ENCODE peak calls at places on chromosomes 12 and 14, in four cellular contexts. Z is K562, J is GM12878, L is GM12891. E is an unnamed sample.

GRCh38 chr12:57552692-57553321 is 3.0 kb downstream of the KIF5A start:
- DNase-seq in L (no peak), Z (peak), J (no peak), E (no peak)

GRCh38 chr12:52010152-52010622 is 3.4 kb downstream of the TAMALIN start:
- DNase-seq in Z (peak), L (no peak), J (no peak), E (no peak)

GRCh38 chr12:104219908-104220404 is 4.4 kb downstream of the TXNRD1 start:
- DNase-seq in L (no peak), J (no peak), Z (peak), E (peak)

GRCh38 chr14:91142214-91142668 is 28.4 kb downstream of the DGLUCY start:
- DNase-seq in J (peak), L (peak), Z (peak), E (no peak)

GRCh38 chr14:72665259-72665658 is 228.6 kb downstream of the DPF3 start:
- DNase-seq in J (no peak), L (no peak), Z (no peak), E (no peak)

GRCh38 chr14:61749264-61749663 is 13.0 kb upstream of the SNAPC1 start:
- DNase-seq in Z (peak), L (no peak), J (no peak), E (no peak)

GRCh38 chr14:50063876-50064420 is 52.4 kb downstream of the VCPKMT start:
- DNase-seq in L (no peak), J (no peak), Z (no peak), E (no peak)

GRCh38 chr12:6323340-6323994 is 13.0 kb downstream of the PLEKHG6 start:
- DNase-seq in Z (peak), J (peak), L (no peak), E (peak)

GRCh38 chr12:22234561-22234960 is 99.9 kb downstream of the ST8SIA1 start:
- DNase-seq in Z (no peak), J (no peak), L (no peak), E (no peak)

GRCh38 chr14:104603623-104604401 is 760 bp downstream of the TMEM179 start:
- DNase-seq in J (no peak), L (peak), Z (no peak), E (no peak)

GRCh38 chr12:56836800-56837663 is 73.9 kb downstream of the HSD17B6 start:
- DNase-seq in Z (no peak), L (no peak), J (no peak), E (no peak)

GRCh38 chr12:12008931-12009611 is 61.7 kb upstream of the BCL2L14 start:
- DNase-seq in Z (no peak), J (peak), L (no peak), E (peak)

GRCh38 chr12:93540506-93540905 is 32.0 kb upstream of the SOCS2 start:
- DNase-seq in Z (no peak), L (no peak), J (no peak), E (no peak)

GRCh38 chr14:33692762-33693161 is 258.1 kb downstream of the EGLN3 start:
- DNase-seq in J (no peak), Z (no peak), L (no peak), E (no peak)

GRCh38 chr12:26251600-26251999 is 56.2 kb downstream of the SSPN start:
- DNase-seq in L (no peak), Z (no peak), J (no peak), E (no peak)

GRCh38 chr14:68245146-68246073 is 425.8 kb downstream of the RAD51B start:
- DNase-seq in L (no peak), J (no peak), Z (peak), E (no peak)

GRCh38 chr12:126998747-126999285 is 1268.2 kb upstream of the TMEM132C start:
- DNase-seq in J (no peak), Z (peak), L (no peak), E (no peak)

GRCh38 chr12:68943848-68944247 is 10.9 kb upstream of the CPM start:
- DNase-seq in J (no peak), L (no peak), Z (no peak), E (no peak)

GRCh38 chr12:123807670-123808069 is 45.6 kb downstream of the DNAH10 start:
- DNase-seq in Z (no peak), J (no peak), L (no peak), E (no peak)

GRCh38 chr12:24172031-24172772 is 222.7 kb upstream of the SOX5 start:
- DNase-seq in Z (no peak), J (peak), L (no peak), E (no peak)

GRCh38 chr12:91406920-91407341 is 224.3 kb upstream of the DCN start:
- DNase-seq in Z (no peak), L (no peak), J (peak), E (no peak)

GRCh38 chr12:75766263-75767160 is 255.1 kb upstream of the KRR1 start:
- DNase-seq in L (no peak), Z (no peak), J (no peak), E (no peak)

GRCh38 chr12:103956515-103957027 is 9.1 kb upstream of the TDG start:
- DNase-seq in J (no peak), Z (no peak), L (no peak), E (no peak)

GRCh38 chr14:56117765-56118610 is at the start of gene PELI2:
- DNase-seq in J (no peak), Z (peak), L (peak), E (peak)
- TF ChIP-seq SPI1 in J (no peak), Z (peak), L (no peak), E (peak)

GRCh38 chr12:49093746-49094103 is 876 bp downstream of the DHH start:
- DNase-seq in L (no peak), J (no peak), Z (peak), E (no peak)
- TF ChIP-seq SPI1 in L (no peak), J (no peak), Z (no peak), E (no peak)

GRCh38 chr14:26444745-26445144 is 153.1 kb downstream of the NOVA1 start:
- DNase-seq in L (no peak), Z (no peak), J (no peak), E (no peak)
- TF ChIP-seq SPI1 in L (no peak), Z (no peak), J (no peak), E (no peak)

DNA sequence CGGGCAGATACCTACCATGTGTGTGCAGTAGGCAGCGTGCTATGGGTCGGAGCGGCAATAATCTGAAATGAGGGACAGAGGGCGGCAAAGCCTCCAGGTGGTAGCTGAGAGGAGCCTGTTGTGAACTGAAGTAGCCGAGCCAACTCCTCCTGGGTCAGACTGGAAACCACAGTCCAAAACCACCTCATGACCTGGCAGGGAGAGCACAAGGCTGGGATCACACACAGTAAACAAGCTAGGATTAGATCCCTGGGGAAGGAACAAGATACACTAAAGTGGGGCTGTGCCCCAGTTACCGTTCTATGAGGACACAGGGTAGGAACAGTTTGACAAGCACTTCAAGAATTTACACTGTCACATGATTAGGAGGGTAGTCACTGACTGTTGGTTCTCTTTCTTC is 49.0 kb downstream of the AREL1 start:
- DNase-seq in J (no peak), L (no peak), Z (no peak), E (no peak)
- TF ChIP-seq SPI1 in J (no peak), L (no peak), Z (no peak), E (no peak)

GRCh38 chr12:121475279-121475678 is 75.4 kb downstream of the RNF34 start:
- DNase-seq in Z (no peak), J (no peak), L (no peak), E (no peak)

GRCh38 chr12:121476477-121476876 is 76.6 kb downstream of the RNF34 start:
- DNase-seq in Z (no peak), L (no peak), J (no peak), E (no peak)

GRCh38 chr12:121468451-121468850 is 68.5 kb downstream of the RNF34 start:
- DNase-seq in Z (no peak), L (no peak), J (no peak), E (no peak)

GRCh38 chr12:121467638-121468403 is 67.9 kb downstream of the RNF34 start:
- DNase-seq in L (no peak), J (no peak), Z (no peak), E (no peak)

DNA sequence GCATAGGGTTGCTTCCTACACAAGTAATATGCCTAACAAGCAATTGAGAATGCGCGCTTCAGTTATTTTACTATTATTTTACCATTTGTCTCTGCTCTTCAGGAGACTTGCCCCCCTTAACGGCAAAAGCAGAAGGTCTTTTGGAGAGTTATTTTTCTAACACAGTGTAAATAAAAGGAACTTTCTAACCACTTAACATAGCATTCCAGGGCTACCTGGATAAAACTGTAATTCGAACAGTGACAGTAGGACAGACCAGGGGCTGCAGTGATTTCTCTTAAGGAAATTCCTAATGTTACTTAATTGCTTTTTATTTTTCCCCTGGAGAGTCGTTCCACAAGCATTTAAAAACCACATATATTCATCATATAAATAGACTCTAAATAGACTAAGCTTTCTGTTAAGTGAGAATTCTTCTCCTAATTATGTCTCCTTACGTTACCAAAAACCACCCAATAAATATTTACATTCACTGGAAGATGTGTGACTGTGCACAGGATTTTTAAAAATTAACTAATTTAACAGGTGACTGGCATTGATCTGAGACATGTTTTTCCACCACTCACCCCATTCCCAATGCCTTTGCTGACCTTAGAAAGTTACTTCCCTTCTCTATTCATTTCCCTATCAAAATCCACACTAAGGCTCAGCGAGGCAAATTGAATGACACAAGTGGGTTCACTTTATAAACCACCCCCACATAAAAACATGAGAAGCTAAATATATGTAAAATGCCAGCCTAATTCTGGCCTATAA is 72.4 kb downstream of the RNF34 start:
- DNase-seq in L (no peak), J (no peak), Z (no peak), E (no peak)
- TF ChIP-seq SPI1 in L (no peak), J (no peak), Z (no peak), E (no peak)

GRCh38 chr14:76597387-76597786 is 163.9 kb upstream of the VASH1 start:
- DNase-seq in J (no peak), L (no peak), Z (no peak), E (no peak)
- TF ChIP-seq SPI1 in J (no peak), L (no peak), Z (no peak), E (no peak)

GRCh38 chr14:74865156-74865555 is 10.8 kb downstream of the PROX2 start:
- DNase-seq in L (no peak), J (no peak), Z (no peak), E (no peak)

GRCh38 chr14:74864193-74864592 is 11.8 kb downstream of the PROX2 start:
- DNase-seq in Z (no peak), J (no peak), L (no peak), E (no peak)

GRCh38 chr14:74866708-74867389 is 9.1 kb downstream of the PROX2 start:
- DNase-seq in Z (no peak), L (no peak), J (no peak), E (no peak)

GRCh38 chr14:74868739-74869138 is 7.2 kb downstream of the PROX2 start:
- DNase-seq in Z (no peak), J (no peak), L (no peak), E (no peak)

DNA sequence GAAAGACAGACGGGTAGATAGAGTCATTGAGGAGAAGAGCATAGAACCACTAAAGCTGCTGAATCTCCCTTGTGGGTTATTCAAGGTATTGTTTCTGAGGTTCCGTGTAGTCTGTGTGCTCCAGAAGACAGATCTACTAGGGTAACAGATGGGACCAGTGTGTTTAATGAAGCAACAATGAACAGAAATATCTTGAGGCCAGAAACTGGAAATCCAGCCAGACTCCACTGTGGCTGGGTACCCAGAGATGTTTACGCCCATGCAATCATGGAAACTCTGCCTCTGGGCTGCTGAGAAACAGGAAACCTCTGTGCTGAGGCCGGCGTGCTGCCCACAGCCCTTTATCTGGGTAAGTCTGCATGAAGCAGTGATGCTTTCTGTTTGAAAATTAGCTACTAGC is 8.3 kb downstream of the PROX2 start:
- DNase-seq in L (no peak), J (no peak), Z (no peak), E (no peak)
- TF ChIP-seq SPI1 in L (no peak), J (no peak), Z (no peak), E (no peak)

GRCh38 chr12:49032679-49033447 is 14.3 kb upstream of the PRKAG1 start:
- DNase-seq in L (no peak), Z (no peak), J (no peak), E (no peak)

GRCh38 chr12:49033611-49034286 is 15.2 kb upstream of the PRKAG1 start:
- DNase-seq in J (no peak), Z (no peak), L (no peak), E (no peak)

GRCh38 chr12:49032276-49032675 is 13.7 kb upstream of the PRKAG1 start:
- DNase-seq in J (no peak), Z (no peak), L (peak), E (no peak)

GRCh38 chr12:49036029-49036428 is 17.5 kb upstream of the PRKAG1 start:
- DNase-seq in L (no peak), J (no peak), Z (no peak), E (no peak)

DNA sequence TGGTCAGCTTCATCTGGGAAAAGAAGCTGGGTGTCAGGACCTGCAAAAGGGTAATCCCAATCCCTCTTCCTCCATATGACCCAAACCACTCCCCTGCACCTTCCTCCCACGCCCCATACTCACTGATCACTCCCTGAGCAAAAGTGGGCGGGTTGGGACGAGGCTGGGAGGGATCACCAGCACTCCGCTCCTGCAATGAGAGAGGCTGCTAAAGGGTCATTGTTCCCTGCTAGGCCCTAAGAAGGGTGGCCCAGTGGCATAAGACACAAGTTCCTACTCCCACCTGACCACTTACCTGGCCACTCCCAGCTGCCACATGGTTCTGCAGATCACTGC is 15.7 kb upstream of the PRKAG1 start:
- DNase-seq in J (no peak), L (no peak), Z (no peak), E (no peak)
- TF ChIP-seq SPI1 in J (no peak), L (no peak), Z (no peak), E (no peak)

DNA sequence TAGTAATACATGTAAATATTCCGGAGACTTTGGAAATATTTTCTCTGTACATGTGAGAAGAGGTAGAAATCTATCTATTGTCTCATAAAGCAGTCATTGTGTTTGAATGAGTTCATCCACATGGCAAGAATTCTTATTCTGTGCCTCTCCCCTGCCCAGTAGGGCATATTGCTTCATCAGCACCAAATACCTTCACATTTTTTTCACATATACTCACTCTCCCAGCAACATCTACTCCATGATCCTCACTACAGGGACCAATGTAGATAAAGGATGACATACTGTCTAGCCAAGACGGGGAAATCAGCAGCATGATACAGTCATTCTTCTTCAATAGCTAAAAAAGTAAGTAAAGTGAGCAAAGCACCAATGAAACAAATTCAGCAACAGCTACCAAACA is 1.3 kb upstream of the TAS2R14 start:
- DNase-seq in J (no peak), Z (no peak), L (no peak), E (no peak)
- TF ChIP-seq SPI1 in J (no peak), Z (no peak), L (no peak), E (no peak)

E was measured in HL-60.